ENCODE peak calls at places on chromosomes 2 and 18, in eight cellular contexts. U is K562; C is H1; S is thyroid gland; Q is CD4-positive, alpha-beta memory T cell; W is HepG2; B is CD8-positive, alpha-beta T cell; N is naive thymus-derived CD4-positive, alpha-beta T cell. H is an unnamed sample.
A peak's percentile ranks its signal among the peaks of the same experiment; 100 is the strongest.

GRCh38 chr2:43050866-43051265 is 175.5 kb downstream of the ZFP36L2 start:
- DNase-seq in U (no peak), C (no peak), S (no peak), Q (no peak), W (no peak), B (no peak), N (no peak), H (no peak)

GRCh38 chr2:16700566-16701259 is 35.1 kb upstream of the CYRIA start:
- DNase-seq in U (no peak), C (no peak), S (no peak), Q (no peak), W (no peak), B (no peak), N (no peak), H (no peak)

GRCh38 chr2:108616731-108617161 is 82.5 kb downstream of the LIMS1 start:
- DNase-seq in U (no peak), C (no peak), S (no peak), Q (no peak), W (no peak), B (no peak), N (no peak), H (peak; percentile 71)

GRCh38 chr2:27723372-27724144 is 48.0 kb upstream of the MRPL33 start:
- DNase-seq in U (peak; percentile 67), C (peak; percentile 81), S (peak; percentile 64), Q (no peak), W (peak; percentile 75), B (peak; percentile 16), N (no peak), H (peak; percentile 76)

GRCh38 chr2:3613524-3613905 is 18.6 kb downstream of the COLEC11 start:
- DNase-seq in U (no peak), C (no peak), S (no peak), Q (no peak), W (no peak), B (no peak), N (no peak), H (no peak)

GRCh38 chr2:218060122-218060521 is 8.9 kb upstream of the RUFY4 start:
- DNase-seq in U (no peak), C (no peak), S (no peak), Q (no peak), W (no peak), B (no peak), N (no peak), H (no peak)

GRCh38 chr2:73870084-73870483 is 22.7 kb upstream of the ACTG2 start:
- DNase-seq in U (no peak), C (no peak), S (peak; percentile 5), Q (no peak), W (no peak), B (no peak), N (no peak), H (peak; percentile 41)

GRCh38 chr18:22674300-22674699 is 256.6 kb upstream of the CTAGE1 start:
- DNase-seq in U (no peak), C (no peak), S (no peak), Q (no peak), W (no peak), B (no peak), N (no peak), H (no peak)

GRCh38 chr2:210502997-210503621 is 26.6 kb upstream of the LANCL1 start:
- DNase-seq in U (peak; percentile 33), C (peak; percentile 65), S (peak; percentile 29), Q (peak; percentile 8), W (peak; percentile 47), B (peak; percentile 27), N (no peak), H (peak; percentile 69)

GRCh38 chr2:165239230-165239629 is at the start of gene SCN2A:
- DNase-seq in U (peak; percentile 10), C (no peak), S (no peak), Q (no peak), W (peak; percentile 54), B (no peak), N (no peak), H (no peak)

GRCh38 chr2:45072862-45073237 is 63.6 kb upstream of the SIX2 start:
- DNase-seq in U (no peak), C (peak; percentile 34), S (no peak), Q (no peak), W (no peak), B (no peak), N (no peak), H (no peak)

GRCh38 chr2:54545700-54546450 is 89.7 kb downstream of the SPTBN1 start:
- DNase-seq in U (no peak), C (no peak), S (no peak), Q (no peak), W (peak; percentile 97), B (no peak), N (no peak), H (no peak)

GRCh38 chr2:137992039-137992646 is 27.9 kb downstream of the HNMT start:
- DNase-seq in U (no peak), C (no peak), S (no peak), Q (no peak), W (no peak), B (no peak), N (no peak), H (no peak)

GRCh38 chr2:150485871-150486538 is 1.5 kb downstream of the RND3 start:
- DNase-seq in U (no peak), C (peak; percentile 75), S (peak; percentile 70), Q (no peak), W (no peak), B (no peak), N (no peak), H (peak; percentile 75)

GRCh38 chr2:21757805-21758204 is 634.0 kb downstream of the TDRD15 start:
- DNase-seq in U (no peak), C (no peak), S (no peak), Q (no peak), W (no peak), B (no peak), N (no peak), H (no peak)

GRCh38 chr2:85902496-85902895 is 13.7 kb upstream of the ST3GAL5 start:
- DNase-seq in U (no peak), C (no peak), S (no peak), Q (no peak), W (no peak), B (no peak), N (no peak), H (no peak)

GRCh38 chr18:48530399-48531081 is 8.3 kb upstream of the CTIF start:
- DNase-seq in U (no peak), C (no peak), S (no peak), Q (no peak), W (no peak), B (no peak), N (no peak), H (no peak)

GRCh38 chr2:74576830-74577229 is 22.3 kb downstream of the DOK1 start:
- DNase-seq in U (no peak), C (no peak), S (no peak), Q (no peak), W (no peak), B (no peak), N (no peak), H (no peak)

GRCh38 chr2:228703099-228703498 is 521.6 kb upstream of the SPHKAP start:
- DNase-seq in U (no peak), C (no peak), S (no peak), Q (no peak), W (no peak), B (no peak), N (no peak), H (no peak)

GRCh38 chr2:98551316-98551715 is 57.0 kb downstream of the COA5 start:
- DNase-seq in U (no peak), C (no peak), S (no peak), Q (peak; percentile 37), W (no peak), B (no peak), N (peak; percentile 3), H (no peak)
- H3K4me1 ChIP-seq in U (peaks cover 11% of the 10 kb centered on the region), C (no peaks in the 10 kb centered on the region), S (no peaks in the 10 kb centered on the region), Q (peaks cover 41% of the 10 kb centered on the region), W (peaks cover 4% of the 10 kb centered on the region), B (peaks cover 48% of the 10 kb centered on the region), N (no peaks in the 10 kb centered on the region), H (no peaks in the 10 kb centered on the region)

GRCh38 chr2:147382322-147382948 is 462.4 kb upstream of the ACVR2A start:
- DNase-seq in U (no peak), C (no peak), S (no peak), Q (no peak), W (no peak), B (no peak), N (no peak), H (peak; percentile 45)
- H3K4me1 ChIP-seq in U (no peaks in the 10 kb centered on the region), C (no peaks in the 10 kb centered on the region), S (no peaks in the 10 kb centered on the region), Q (no peaks in the 10 kb centered on the region), W (no peaks in the 10 kb centered on the region), B (no peaks in the 10 kb centered on the region), N (no peaks in the 10 kb centered on the region), H (no peaks in the 10 kb centered on the region)

GRCh38 chr2:12835733-12836132 is 119.0 kb downstream of the TRIB2 start:
- DNase-seq in U (no peak), C (no peak), S (no peak), Q (no peak), W (no peak), B (no peak), N (no peak), H (no peak)
- H3K4me1 ChIP-seq in U (no peaks in the 10 kb centered on the region), C (no peaks in the 10 kb centered on the region), S (no peaks in the 10 kb centered on the region), Q (no peaks in the 10 kb centered on the region), W (no peaks in the 10 kb centered on the region), B (no peaks in the 10 kb centered on the region), N (no peaks in the 10 kb centered on the region), H (peaks cover 6% of the 10 kb centered on the region)

GRCh38 chr18:9123520-9123919 is 13.1 kb upstream of the ANKRD12 start:
- DNase-seq in U (no peak), C (no peak), S (no peak), Q (no peak), W (no peak), B (no peak), N (no peak), H (no peak)
- H3K4me1 ChIP-seq in U (no peaks in the 10 kb centered on the region), C (no peaks in the 10 kb centered on the region), S (no peaks in the 10 kb centered on the region), Q (peaks cover 60% of the 10 kb centered on the region), W (no peaks in the 10 kb centered on the region), B (peaks cover 47% of the 10 kb centered on the region), N (peaks cover 29% of the 10 kb centered on the region), H (peaks cover 11% of the 10 kb centered on the region)

DNA sequence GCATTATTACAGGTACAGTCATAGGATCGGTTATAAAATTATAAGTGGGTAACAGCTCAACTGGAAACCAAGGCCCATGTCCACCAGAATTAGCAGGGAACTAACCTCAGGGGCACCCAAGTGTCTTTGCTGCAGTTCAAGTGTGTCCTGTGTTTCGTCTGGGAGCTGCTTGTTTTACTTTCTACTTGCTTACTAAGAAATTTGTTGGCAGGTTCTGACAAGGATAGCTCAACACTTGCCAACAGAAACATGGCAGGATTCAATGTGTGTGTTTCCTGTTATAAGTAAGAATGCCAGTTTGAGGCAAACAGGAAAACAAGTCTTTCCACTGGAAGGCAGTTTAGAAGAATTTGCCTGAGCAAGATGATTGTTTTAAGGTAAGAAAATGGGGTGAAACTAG is 104.5 kb downstream of the EPHA4 start:
- DNase-seq in U (no peak), C (no peak), S (peak; percentile 16), Q (no peak), W (no peak), B (no peak), N (no peak), H (no peak)
- H3K4me1 ChIP-seq in U (no peaks in the 10 kb centered on the region), C (peaks cover 5% of the 10 kb centered on the region), S (peaks cover 17% of the 10 kb centered on the region), Q (peaks cover 47% of the 10 kb centered on the region), W (no peaks in the 10 kb centered on the region), B (peaks cover 7% of the 10 kb centered on the region), N (peaks cover 23% of the 10 kb centered on the region), H (no peaks in the 10 kb centered on the region)

DNA sequence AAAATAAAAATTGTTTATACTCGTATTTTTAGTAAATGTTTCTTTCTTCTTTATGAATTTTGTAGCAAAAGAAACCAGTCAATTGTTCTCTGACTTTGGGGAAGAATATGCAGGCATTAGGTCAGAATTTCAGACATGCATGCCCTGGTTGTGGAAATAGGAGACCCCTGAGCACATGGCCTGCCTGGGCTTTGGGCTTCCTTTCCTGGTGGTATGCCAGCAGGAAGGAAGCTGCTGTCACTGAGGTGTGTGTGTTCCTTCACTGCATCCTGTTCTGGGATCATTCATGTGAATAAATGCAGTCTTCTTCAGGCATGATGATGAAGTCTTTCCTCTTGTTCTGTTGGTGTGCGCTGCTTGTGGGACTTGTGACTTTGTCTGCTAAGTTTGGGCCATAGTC is 920.2 kb upstream of the VRK2 start:
- DNase-seq in U (no peak), C (no peak), S (no peak), Q (no peak), W (no peak), B (no peak), N (no peak), H (no peak)
- H3K4me1 ChIP-seq in U (no peaks in the 10 kb centered on the region), C (no peaks in the 10 kb centered on the region), S (no peaks in the 10 kb centered on the region), Q (no peaks in the 10 kb centered on the region), W (no peaks in the 10 kb centered on the region), B (no peaks in the 10 kb centered on the region), N (no peaks in the 10 kb centered on the region), H (no peaks in the 10 kb centered on the region)

H was measured in body of pancreas.